ENCODE peak calls at places on chromosome 12, in five cellular contexts. D, V, G, J and T are unnamed samples.

GRCh38 chr12:71589478-71589881 is 74.2 kb downstream of the ZFC3H1 start:
- DNase-seq in D (no peak), V (no peak), G (peak; percentile 43), J (no peak), T (no peak)

GRCh38 chr12:113322353-113322752 is 12.6 kb downstream of the SLC8B1 start:
- DNase-seq in D (no peak), V (no peak), G (peak; percentile 75), J (no peak), T (no peak)

GRCh38 chr12:67546718-67547117 is 101.8 kb upstream of the DYRK2 start:
- DNase-seq in D (no peak), V (no peak), G (no peak), J (no peak), T (no peak)

GRCh38 chr12:104534857-104535248 is 78.1 kb downstream of the CHST11 start:
- DNase-seq in D (no peak), V (no peak), G (no peak), J (no peak), T (no peak)

GRCh38 chr12:5200276-5201087 is 156.8 kb downstream of the KCNA5 start:
- DNase-seq in D (peak; percentile 54), V (no peak), G (no peak), J (peak; percentile 89), T (peak; percentile 81)

GRCh38 chr12:47212701-47213039 is 132.9 kb upstream of the AMIGO2 start:
- DNase-seq in D (no peak), V (no peak), G (no peak), J (no peak), T (no peak)

GRCh38 chr12:113485330-113485729 is 13.7 kb upstream of the LHX5 start:
- DNase-seq in D (no peak), V (no peak), G (no peak), J (peak; percentile 70), T (no peak)

GRCh38 chr12:106174876-106175275 is 36.1 kb upstream of the NUAK1 start:
- DNase-seq in D (no peak), V (no peak), G (no peak), J (no peak), T (no peak)

GRCh38 chr12:29286081-29286800 is 94.7 kb downstream of the ERGIC2 start:
- DNase-seq in D (no peak), V (no peak), G (no peak), J (no peak), T (no peak)

GRCh38 chr12:43957732-43958131 is 121.9 kb downstream of the TMEM117 start:
- DNase-seq in D (no peak), V (no peak), G (no peak), J (peak; percentile 72), T (peak; percentile 77)

GRCh38 chr12:31491819-31492598 is 98.9 kb downstream of the DENND5B start:
- DNase-seq in D (no peak), V (no peak), G (peak; percentile 45), J (peak; percentile 31), T (no peak)

GRCh38 chr12:90896164-90896563 is 58.8 kb downstream of the CCER1 start:
- DNase-seq in D (no peak), V (no peak), G (no peak), J (no peak), T (no peak)

GRCh38 chr12:42156232-42156631 is 11.6 kb upstream of the GXYLT1 start:
- DNase-seq in D (no peak), V (no peak), G (no peak), J (no peak), T (no peak)

GRCh38 chr12:56104815-56105476 is 587 bp downstream of the PA2G4 start:
- DNase-seq in D (peak; percentile 71), V (no peak), G (no peak), J (peak; percentile 39), T (peak; percentile 73)

GRCh38 chr12:48883305-48884171 is 17.9 kb upstream of the RND1 start:
- DNase-seq in D (no peak), V (no peak), G (no peak), J (peak; percentile 88), T (no peak)

GRCh38 chr12:101992091-101992490 is 69.7 kb downstream of the WASHC3 start:
- DNase-seq in D (no peak), V (no peak), G (no peak), J (no peak), T (no peak)

GRCh38 chr12:27807063-27807703 is 27.1 kb upstream of the MANSC4 start:
- DNase-seq in D (no peak), V (peak; percentile 11), G (no peak), J (peak; percentile 47), T (no peak)

GRCh38 chr12:128015276-128015675 is 251.7 kb upstream of the TMEM132C start:
- DNase-seq in D (no peak), V (no peak), G (no peak), J (no peak), T (no peak)

GRCh38 chr12:119949594-119949993 is 39.4 kb upstream of the BICDL1 start:
- DNase-seq in D (no peak), V (no peak), G (no peak), J (no peak), T (peak; percentile 50)

GRCh38 chr12:95532851-95533250 is 18.4 kb downstream of the USP44 start:
- DNase-seq in D (no peak), V (no peak), G (peak; percentile 26), J (no peak), T (no peak)

GRCh38 chr12:104662908-104663307 is 206.2 kb downstream of the CHST11 start:
- DNase-seq in D (no peak), V (no peak), G (no peak), J (no peak), T (no peak)

GRCh38 chr12:1429980-1430379 is 164.4 kb downstream of the FBXL14 start:
- DNase-seq in D (no peak), V (no peak), G (no peak), J (no peak), T (no peak)

GRCh38 chr12:2551514-2551913 is 243.3 kb upstream of the FKBP4 start:
- DNase-seq in D (no peak), V (no peak), G (no peak), J (no peak), T (no peak)

GRCh38 chr12:105992849-105993740 is 145.7 kb downstream of the NUAK1 start:
- DNase-seq in D (no peak), V (no peak), G (no peak), J (peak; percentile 8), T (no peak)

GRCh38 chr12:4250691-4251090 is 22.9 kb upstream of the CCND2 start:
- DNase-seq in D (no peak), V (no peak), G (no peak), J (no peak), T (no peak)

GRCh38 chr12:2396448-2396871 is 343.7 kb downstream of the CACNA1C start:
- DNase-seq in D (peak; percentile 82), V (no peak), G (no peak), J (no peak), T (no peak)

GRCh38 chr12:113900711-113901110 is 65.4 kb downstream of the RBM19 start:
- DNase-seq in D (no peak), V (no peak), G (no peak), J (no peak), T (no peak)

GRCh38 chr12:103468837-103469236 is 26.9 kb downstream of the C12orf42 start:
- DNase-seq in D (no peak), V (no peak), G (no peak), J (no peak), T (no peak)

GRCh38 chr12:28267920-28268680 is 77.8 kb downstream of the CCDC91 start:
- DNase-seq in D (no peak), V (no peak), G (no peak), J (no peak), T (no peak)

GRCh38 chr12:91603060-91603459 is 420.4 kb upstream of the DCN start:
- DNase-seq in D (no peak), V (no peak), G (no peak), J (no peak), T (no peak)

GRCh38 chr12:113347107-113347506 is 11.3 kb upstream of the PLBD2 start:
- DNase-seq in D (no peak), V (no peak), G (no peak), J (no peak), T (no peak)

GRCh38 chr12:89789862-89790261 is 81.2 kb upstream of the ATP2B1 start:
- DNase-seq in D (no peak), V (no peak), G (no peak), J (no peak), T (peak; percentile 77)

GRCh38 chr12:33609910-33610309 is 170.3 kb upstream of the SYT10 start:
- DNase-seq in D (no peak), V (no peak), G (no peak), J (no peak), T (no peak)

GRCh38 chr12:62910549-62911169 is 24.3 kb downstream of the PPM1H start:
- DNase-seq in D (no peak), V (no peak), G (no peak), J (no peak), T (no peak)
- H3K27ac ChIP-seq in D (no peak overlapping the region), V (no peak overlapping the region), G (no peak overlapping the region), J (no peak overlapping the region), T (no peak overlapping the region)

GRCh38 chr12:64674367-64674922 is 64.2 kb downstream of the RASSF3 start:
- DNase-seq in D (no peak), V (peak; percentile 67), G (no peak), J (no peak), T (no peak)
- H3K27ac ChIP-seq in D (peak overlapping the region; percentile 54), V (peak overlapping the region; percentile 91), G (no peak overlapping the region), J (no peak overlapping the region), T (peak overlapping the region; percentile 81)

GRCh38 chr12:53062977-53063707 is 13.3 kb downstream of the TNS2 start:
- DNase-seq in D (no peak), V (no peak), G (no peak), J (no peak), T (no peak)
- H3K27ac ChIP-seq in D (peak overlapping the region; percentile 18), V (no peak overlapping the region), G (no peak overlapping the region), J (no peak overlapping the region), T (no peak overlapping the region)

DNA sequence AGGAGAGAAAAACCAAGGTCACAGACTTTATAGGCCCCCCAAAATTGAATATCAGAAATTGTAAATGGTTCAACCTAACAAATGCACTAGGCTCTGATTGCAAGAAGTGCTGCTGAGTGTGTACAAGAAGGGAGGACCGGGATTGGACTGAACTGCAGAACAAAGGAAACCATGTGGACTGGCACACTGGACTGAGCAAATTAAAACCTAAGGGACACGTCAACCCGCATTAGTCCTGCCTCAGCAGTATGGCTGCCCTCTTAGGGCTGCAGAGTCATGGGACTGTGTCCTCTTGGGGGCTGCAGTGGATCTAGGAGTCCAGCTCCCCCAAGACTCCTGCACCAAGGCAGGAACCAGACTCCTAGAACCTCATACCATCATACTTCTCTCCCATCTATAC is 872 bp upstream of the CISTR start:
- DNase-seq in D (no peak), V (no peak), G (no peak), J (no peak), T (no peak)
- H3K27ac ChIP-seq in D (no peak overlapping the region), V (no peak overlapping the region), G (no peak overlapping the region), J (no peak overlapping the region), T (peak overlapping the region; percentile 84)

DNA sequence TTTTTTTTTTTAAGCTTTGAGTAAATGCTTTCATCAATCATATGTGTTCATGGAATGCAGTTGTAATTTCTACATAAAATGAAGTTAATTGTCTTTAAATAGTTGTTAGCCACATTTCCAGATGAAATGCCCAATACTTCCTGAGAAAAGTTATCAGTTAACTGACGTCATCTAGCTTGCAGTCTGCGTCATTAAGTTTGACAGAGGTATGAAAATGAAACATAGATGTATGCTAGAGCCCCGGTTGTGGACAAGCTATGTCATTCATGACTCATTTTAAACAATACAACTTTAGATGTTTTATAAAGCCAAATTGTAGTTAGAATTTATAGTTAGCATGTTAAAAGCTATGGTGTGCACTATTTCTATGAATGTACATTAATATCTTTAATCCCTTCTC is 90.7 kb downstream of the PLEKHA5 start:
- DNase-seq in D (no peak), V (no peak), G (no peak), J (no peak), T (no peak)
- H3K27ac ChIP-seq in D (no peak overlapping the region), V (no peak overlapping the region), G (peak overlapping the region; percentile 66), J (no peak overlapping the region), T (peak overlapping the region; percentile 3)